ENCODE peak calls at places on chromosomes 5 and 9, in eight cellular contexts. E is H1, J is endothelial cell of umbilical vein, M is GM12878, B is SK-N-SH, D is HCT116, V is HepG2, X is K562. O is an unnamed sample.
A peak's percentile ranks its signal among the peaks of the same experiment; 100 is the strongest.

GRCh38 chr9:136978073-136978864 is 965 bp downstream of the PTGDS start:
- DNase-seq in J (peak; percentile 39), D (no peak), X (peak; percentile 100), B (peak; percentile 99), M (no peak), V (no peak), E (peak; percentile 98), O (peak; percentile 95)

GRCh38 chr9:129641751-129642585 is at the start of gene ASB6:
- DNase-seq in D (peak; percentile 92), X (peak; percentile 99), B (peak; percentile 99), E (peak; percentile 100), J (peak; percentile 98), V (peak; percentile 92), M (peak; percentile 69), O (peak; percentile 98)

GRCh38 chr5:57736716-57737115 is 254.1 kb upstream of the ACTBL2 start:
- DNase-seq in V (no peak), B (no peak), X (no peak), D (no peak), E (no peak), J (peak; percentile 5), M (no peak), O (no peak)

GRCh38 chr9:84397822-84398221 is 57.3 kb upstream of the SLC28A3 start:
- DNase-seq in V (no peak), E (no peak), B (no peak), M (no peak), X (no peak), J (peak; percentile 65), D (no peak), O (no peak)

GRCh38 chr9:37295178-37295577 is 127.3 kb upstream of the GRHPR start:
- DNase-seq in X (no peak), D (no peak), M (no peak), J (peak; percentile 33), B (no peak), V (no peak), E (no peak), O (no peak)

GRCh38 chr9:26811106-26811505 is 81.5 kb downstream of the CAAP1 start:
- DNase-seq in E (no peak), B (no peak), J (no peak), M (no peak), X (no peak), V (no peak), D (no peak), O (no peak)

GRCh38 chr9:94783928-94784327 is 57.4 kb downstream of the AOPEP start:
- DNase-seq in E (no peak), B (no peak), D (no peak), M (no peak), J (no peak), X (no peak), V (no peak), O (no peak)

GRCh38 chr9:133518193-133518592 is 6.6 kb downstream of the MYMK start:
- DNase-seq in J (no peak), X (no peak), M (no peak), E (no peak), V (no peak), B (no peak), D (no peak), O (no peak)

GRCh38 chr5:159051431-159052281 is 48.1 kb downstream of the EBF1 start:
- DNase-seq in M (no peak), V (no peak), J (peak; percentile 5), X (no peak), B (no peak), D (no peak), E (peak; percentile 62), O (no peak)

GRCh38 chr9:78775211-78775610 is 478.3 kb downstream of the PSAT1 start:
- DNase-seq in J (no peak), X (no peak), B (no peak), D (no peak), M (no peak), V (no peak), E (no peak), O (no peak)

GRCh38 chr9:103999375-104000062 is 94.6 kb upstream of the SMC2 start:
- DNase-seq in J (no peak), D (no peak), B (peak; percentile 3), E (no peak), X (peak; percentile 4), M (no peak), V (no peak), O (no peak)

GRCh38 chr9:22005083-22005699 is 3.9 kb downstream of the CDKN2B start:
- DNase-seq in V (no peak), E (peak; percentile 66), B (peak; percentile 21), D (no peak), M (no peak), J (peak; percentile 33), X (no peak), O (no peak)

GRCh38 chr9:33128570-33128969 is 38.6 kb downstream of the B4GALT1 start:
- DNase-seq in J (no peak), B (no peak), X (no peak), D (no peak), V (no peak), M (no peak), E (no peak), O (no peak)

GRCh38 chr9:131529597-131530545 is 1.2 kb downstream of the UCK1 start:
- DNase-seq in B (no peak), X (no peak), V (no peak), M (no peak), J (no peak), E (no peak), D (no peak), O (no peak)

GRCh38 chr5:139695183-139695573 is 47.0 kb downstream of the CXXC5 start:
- DNase-seq in X (no peak), M (no peak), E (no peak), V (no peak), B (no peak), J (no peak), D (no peak), O (no peak)

GRCh38 chr5:139699352-139699751 is 51.2 kb downstream of the CXXC5 start:
- DNase-seq in X (no peak), J (no peak), M (no peak), B (no peak), D (no peak), V (no peak), E (no peak), O (no peak)

GRCh38 chr5:139696167-139696893 is 48.2 kb downstream of the CXXC5 start:
- DNase-seq in M (no peak), V (no peak), B (no peak), J (no peak), X (peak; percentile 58), D (no peak), E (no peak), O (no peak)

GRCh38 chr5:139698461-139699146 is 50.5 kb downstream of the CXXC5 start:
- DNase-seq in V (no peak), J (peak; percentile 76), D (no peak), X (peak; percentile 59), M (no peak), B (peak; percentile 68), E (peak; percentile 95), O (no peak)

GRCh38 chr5:139696894-139697658 is 48.9 kb downstream of the CXXC5 start:
- DNase-seq in X (peak; percentile 93), M (no peak), B (peak; percentile 82), E (no peak), V (peak; percentile 70), J (peak; percentile 55), D (no peak), O (no peak)
- TF ChIP-seq MAX in X (no peak), M (no peak), B (peak; percentile 87), E (peak; percentile 18), V (peak; percentile 81), J (no peak), D (no peak), O (no peak)

DNA sequence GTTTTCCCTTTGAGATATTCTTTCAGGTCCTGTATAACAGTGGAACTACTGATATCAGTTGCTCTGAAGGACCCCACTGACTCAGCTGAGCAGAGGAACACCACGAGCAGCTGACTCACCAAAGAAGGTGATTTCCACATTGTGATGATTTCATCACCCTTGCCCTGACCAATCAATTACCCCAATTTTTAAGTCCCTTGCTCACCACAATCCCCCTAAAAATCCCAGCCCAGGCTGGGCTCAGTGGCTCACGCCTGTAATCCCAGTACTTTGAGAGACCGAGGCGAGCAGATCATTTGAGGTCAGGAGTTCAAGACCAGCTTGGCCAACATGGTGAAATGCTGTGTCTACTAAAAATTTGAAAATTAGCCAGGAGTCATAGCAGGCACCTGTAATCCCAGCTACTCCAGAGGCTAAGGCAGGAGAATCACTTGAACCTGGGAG is 125.3 kb upstream of the ABCA1 start:
- DNase-seq in J (no peak), M (peak; percentile 15), E (no peak), B (no peak), D (no peak), V (no peak), X (no peak), O (no peak)
- H3K27ac ChIP-seq in J (no peak overlapping the region), M (no peak overlapping the region), E (no peak overlapping the region), B (no peak overlapping the region), D (no peak overlapping the region), V (no peak overlapping the region), X (no peak overlapping the region), O (peak overlapping the region; percentile 87)

DNA sequence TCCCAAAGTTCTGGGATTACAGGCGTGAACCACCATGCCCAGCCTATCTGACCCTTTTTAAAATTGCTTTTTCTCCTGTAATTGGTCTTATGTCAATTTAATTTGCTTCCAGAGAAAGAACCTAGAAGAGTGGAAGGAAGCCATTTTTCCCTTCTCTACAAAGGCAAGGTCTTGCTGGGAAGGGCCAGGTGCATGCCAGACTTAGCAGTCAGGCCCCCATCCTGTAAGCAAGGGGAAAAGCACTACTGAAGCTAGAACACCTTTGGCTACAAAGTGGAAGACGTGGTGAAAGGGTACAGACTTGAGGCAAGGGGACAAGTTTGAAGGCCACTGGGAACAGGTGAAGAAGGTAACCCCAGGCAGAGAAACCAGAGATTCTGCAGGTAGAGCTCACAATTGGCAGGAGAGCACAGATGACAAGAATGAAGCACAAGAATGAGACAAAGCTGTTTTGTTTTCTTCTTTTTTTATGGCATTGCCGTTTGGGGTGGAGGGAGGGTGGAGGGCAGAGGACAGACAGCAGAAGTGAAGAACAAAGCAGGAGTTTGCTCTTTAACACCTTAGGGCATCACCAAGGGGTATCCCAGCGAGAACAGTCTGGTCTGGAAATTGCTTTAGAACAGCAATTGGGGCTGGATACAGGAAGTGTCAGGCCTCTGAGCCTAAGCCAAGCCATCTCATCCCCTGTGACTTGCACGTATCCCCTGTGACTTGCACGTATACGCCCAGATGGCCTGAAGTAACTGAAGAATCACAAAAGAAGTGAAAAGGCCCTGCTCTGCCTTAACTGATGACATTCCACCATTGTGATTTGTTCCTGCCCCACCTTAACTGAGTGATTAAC is 72.8 kb downstream of the SERINC5 start:
- DNase-seq in D (no peak), X (no peak), B (no peak), J (no peak), M (no peak), E (no peak), V (no peak), O (peak; percentile 12)
- TF ChIP-seq MAX in D (peak; percentile 10), X (no peak), B (no peak), J (no peak), M (no peak), E (no peak), V (no peak), O (no peak)

GRCh38 chr5:133466551-133467324 is 145.6 kb downstream of the FSTL4 start:
- DNase-seq in B (no peak), X (no peak), J (no peak), E (no peak), M (no peak), D (no peak), V (no peak), O (no peak)
- H3K27ac ChIP-seq in B (no peak overlapping the region), X (no peak overlapping the region), J (no peak overlapping the region), E (no peak overlapping the region), M (no peak overlapping the region), D (no peak overlapping the region), V (no peak overlapping the region), O (no peak overlapping the region)